ENCODE peak calls at places on chromosome X, in six cellular contexts. O is IMR-90, D is A549, V is GM12878, E is K562, J is SK-N-SH. N is an unnamed sample.

GRCh38 chrX:109967151-109967550 is 35.8 kb upstream of the TMEM164 start:
- DNase-seq in O (peak; percentile 15), D (no peak), V (no peak), E (no peak), J (no peak), N (no peak)

GRCh38 chrX:9866633-9867032 is 80.4 kb downstream of the SHROOM2 start:
- DNase-seq in O (no peak), D (no peak), V (no peak), E (no peak), J (no peak), N (no peak)

GRCh38 chrX:13398073-13398823 is 78.4 kb upstream of the ATXN3L start:
- DNase-seq in O (peak; percentile 100), D (peak; percentile 99), V (no peak), E (peak; percentile 20), J (no peak), N (peak; percentile 70)

GRCh38 chrX:17412692-17413091 is 37.7 kb downstream of the NHS start:
- DNase-seq in O (peak; percentile 87), D (peak; percentile 63), V (no peak), E (no peak), J (peak; percentile 14), N (no peak)

GRCh38 chrX:150269613-150270254 is 93.4 kb upstream of the MAMLD1 start:
- DNase-seq in O (no peak), D (peak; percentile 81), V (no peak), E (no peak), J (peak; percentile 53), N (peak; percentile 92)

GRCh38 chrX:68183612-68184214 is 249.6 kb downstream of the OPHN1 start:
- DNase-seq in O (peak; percentile 51), D (peak; percentile 62), V (no peak), E (peak; percentile 15), J (peak; percentile 9), N (peak; percentile 27)

GRCh38 chrX:81377329-81377728 is 175.4 kb downstream of the SH3BGRL start:
- DNase-seq in O (peak; percentile 27), D (peak; percentile 26), V (no peak), E (peak; percentile 5), J (peak; percentile 1), N (peak; percentile 0)

GRCh38 chrX:129655547-129656248 is 942 bp upstream of the APLN start:
- DNase-seq in O (no peak), D (peak; percentile 48), V (no peak), E (no peak), J (no peak), N (no peak)

GRCh38 chrX:13101439-13102139 is 57.2 kb upstream of the FAM9C start:
- DNase-seq in O (peak; percentile 86), D (peak; percentile 96), V (no peak), E (peak; percentile 59), J (no peak), N (no peak)

GRCh38 chrX:73851014-73852009 is 288.3 kb downstream of the CHIC1 start:
- DNase-seq in O (peak; percentile 96), D (no peak), V (peak; percentile 90), E (peak; percentile 26), J (peak; percentile 70), N (no peak)

GRCh38 chrX:19121898-19122640 is at the start of gene ADGRG2:
- DNase-seq in O (peak; percentile 11), D (peak; percentile 55), V (no peak), E (no peak), J (peak; percentile 71), N (no peak)
- TF ChIP-seq SMC3 in O (no peak), D (peak; percentile 84), V (no peak), E (no peak), J (no peak), N (no peak)

GRCh38 chrX:152652060-152652459 is 14.4 kb downstream of the GABRQ start:
- DNase-seq in O (no peak), D (no peak), V (no peak), E (no peak), J (no peak), N (no peak)
- H3K9me3 ChIP-seq in O (peaks cover 4% of the 10 kb centered on the region), D (no peaks in the 10 kb centered on the region), V (no peaks in the 10 kb centered on the region), E (no peaks in the 10 kb centered on the region), J (no peaks in the 10 kb centered on the region), N (no peaks in the 10 kb centered on the region)

DNA sequence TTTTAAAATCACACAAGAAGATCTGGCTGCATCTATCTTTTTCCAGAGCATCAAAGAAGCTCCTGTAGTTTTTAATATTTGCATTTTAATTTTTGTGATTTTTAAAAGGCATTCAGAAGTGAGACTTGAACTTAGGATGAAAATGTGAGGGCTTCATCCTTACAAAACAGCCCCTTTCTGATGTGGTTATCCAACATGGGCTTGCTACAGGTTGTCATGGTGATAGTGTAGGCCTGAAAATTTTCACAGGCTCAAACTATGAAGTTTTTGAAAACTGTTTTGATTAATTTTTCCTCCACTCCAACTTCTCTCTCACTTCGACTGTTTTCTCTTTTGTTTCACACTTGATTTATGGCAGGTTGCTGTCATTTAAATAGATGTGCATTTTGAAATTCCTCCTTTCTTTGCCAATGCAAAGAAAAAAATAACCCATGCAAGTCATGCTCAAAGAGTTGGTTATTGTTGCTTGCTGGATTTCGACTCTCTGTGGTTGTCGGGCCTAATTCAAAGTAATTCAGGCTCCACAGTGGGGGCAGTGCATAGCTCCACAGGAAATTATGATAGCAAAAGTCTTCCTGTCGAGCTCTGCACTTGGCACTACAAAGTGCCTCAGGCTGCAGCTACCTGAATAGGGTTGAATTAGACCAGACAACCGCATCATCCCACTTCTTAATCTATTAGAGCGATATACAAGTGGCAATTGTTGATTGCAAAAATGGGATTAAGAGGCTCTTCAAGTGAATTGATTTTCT is 201.0 kb upstream of the GPR101 start:
- DNase-seq in O (no peak), D (no peak), V (no peak), E (no peak), J (no peak), N (no peak)
- TF ChIP-seq SMC3 in O (no peak), D (no peak), V (no peak), E (no peak), J (no peak), N (no peak)

GRCh38 chrX:24876782-24877315 is 138.9 kb downstream of the ARX start:
- DNase-seq in O (no peak), D (no peak), V (no peak), E (no peak), J (no peak), N (no peak)
- H3K9me3 ChIP-seq in O (no peaks in the 10 kb centered on the region), D (no peaks in the 10 kb centered on the region), V (no peaks in the 10 kb centered on the region), E (no peaks in the 10 kb centered on the region), J (no peaks in the 10 kb centered on the region), N (no peaks in the 10 kb centered on the region)